ENCODE peak calls at places on chromosomes 3 and 15, in five cellular contexts. E is endothelial cell of umbilical vein, U is left ventricle myocardium inferior, B is hepatocyte, G is choroid plexus epithelial cell. H is an unnamed sample.

GRCh38 chr3:111667621-111668239 is 72.6 kb upstream of the ZBED2 start:
- DNase-seq in B (no peak), G (peak; percentile 75), E (peak; percentile 50), U (peak; percentile 19), H (peak; percentile 65)

GRCh38 chr3:119240101-119240581 is 537 bp downstream of the B4GALT4 start:
- DNase-seq in B (peak; percentile 74), E (no peak), G (peak; percentile 17), U (no peak), H (peak; percentile 72)

GRCh38 chr3:177279118-177279815 is 82.0 kb upstream of the TBL1XR1 start:
- DNase-seq in B (no peak), U (no peak), E (no peak), G (no peak), H (no peak)

GRCh38 chr15:72782993-72783562 is 480 bp downstream of the ADPGK start:
- DNase-seq in E (no peak), U (peak; percentile 55), B (no peak), G (peak; percentile 53), H (no peak)

GRCh38 chr3:127784865-127785710 is 37.2 kb downstream of the MGLL start:
- DNase-seq in B (no peak), E (no peak), G (no peak), U (no peak), H (no peak)

GRCh38 chr15:67833504-67834248 is 6.2 kb downstream of the RNU6-1 start:
- DNase-seq in U (no peak), G (peak; percentile 29), E (peak; percentile 47), B (peak; percentile 69), H (no peak)

GRCh38 chr15:75840659-75841058 is 2.6 kb upstream of the UBE2Q2 start:
- DNase-seq in U (no peak), G (peak; percentile 73), B (peak; percentile 75), E (peak; percentile 74), H (peak; percentile 33)

GRCh38 chr3:43468141-43468540 is 153.7 kb downstream of the ANO10 start:
- DNase-seq in G (peak; percentile 16), U (no peak), E (peak; percentile 61), B (no peak), H (no peak)

GRCh38 chr3:24495334-24495994 is 814 bp upstream of the THRB start:
- DNase-seq in U (peak; percentile 41), G (no peak), E (no peak), B (peak; percentile 74), H (peak; percentile 54)

GRCh38 chr3:127816783-127817182 is 5.5 kb downstream of the MGLL start:
- DNase-seq in U (no peak), B (no peak), E (no peak), G (no peak), H (no peak)

GRCh38 chr3:34995771-34996430 is 643.4 kb upstream of the ARPP21 start:
- DNase-seq in G (peak; percentile 17), U (no peak), E (no peak), B (no peak), H (no peak)

GRCh38 chr15:29094711-29095110 is 174.9 kb downstream of the NSMCE3 start:
- DNase-seq in B (no peak), E (no peak), G (no peak), U (no peak), H (no peak)

GRCh38 chr3:15332405-15333098 is at the start of gene SH3BP5:
- DNase-seq in U (peak; percentile 78), B (peak; percentile 92), G (peak; percentile 66), E (peak; percentile 68), H (peak; percentile 90)

GRCh38 chr3:9028134-9028533 is 64.9 kb upstream of the RAD18 start:
- DNase-seq in G (peak; percentile 83), E (peak; percentile 14), B (peak; percentile 64), U (peak; percentile 95), H (peak; percentile 79)

GRCh38 chr3:142129516-142130171 is 19.7 kb downstream of the TFDP2 start:
- DNase-seq in E (no peak), B (no peak), G (peak; percentile 10), U (no peak), H (no peak)

GRCh38 chr3:42129014-42129953 is 38.1 kb downstream of the TRAK1 start:
- DNase-seq in E (no peak), G (peak; percentile 59), B (peak; percentile 50), U (no peak), H (no peak)

GRCh38 chr3:42130007-42130328 is 38.8 kb downstream of the TRAK1 start:
- DNase-seq in E (no peak), G (no peak), B (no peak), U (no peak), H (no peak)

GRCh38 chr3:42123824-42124500 is 32.8 kb downstream of the TRAK1 start:
- DNase-seq in G (no peak), E (no peak), B (no peak), U (no peak), H (no peak)

GRCh38 chr3:42128526-42128925 is 37.4 kb downstream of the TRAK1 start:
- DNase-seq in U (no peak), B (no peak), G (no peak), E (no peak), H (no peak)

DNA sequence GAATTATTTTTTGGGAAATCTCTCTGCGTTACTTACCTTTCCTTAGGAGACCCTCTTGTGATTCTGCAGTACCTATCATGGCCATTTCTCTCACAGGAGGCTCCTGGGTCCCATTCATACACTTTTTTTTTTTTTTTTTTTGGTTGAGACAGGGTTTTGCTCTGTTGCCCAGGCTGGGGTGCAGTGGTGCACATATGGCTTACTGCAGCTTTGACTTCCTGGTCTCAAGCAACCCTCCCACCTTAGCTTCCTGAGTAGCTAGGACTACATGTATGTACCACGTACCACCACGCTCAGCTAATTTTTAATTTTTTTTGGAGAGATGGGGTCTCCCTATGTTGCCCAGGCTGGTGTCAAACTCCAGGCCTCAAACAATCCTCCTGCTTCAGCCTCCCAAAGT is 36.1 kb downstream of the TRAK1 start:
- DNase-seq in E (no peak), B (no peak), U (no peak), G (no peak), H (no peak)
- TF ChIP-seq CTCF in E (no peak), B (no peak), U (no peak), G (no peak), H (no peak)

GRCh38 chr3:40523781-40524180 is 979 bp upstream of the ZNF621 start:
- DNase-seq in U (no peak), B (no peak), E (peak; percentile 5), G (no peak), H (no peak)
- H3K4me3 ChIP-seq in U (peak overlapping the region; percentile 82), B (peak overlapping the region; percentile 64), E (no peak overlapping the region), G (no peak overlapping the region), H (no peak overlapping the region)

DNA sequence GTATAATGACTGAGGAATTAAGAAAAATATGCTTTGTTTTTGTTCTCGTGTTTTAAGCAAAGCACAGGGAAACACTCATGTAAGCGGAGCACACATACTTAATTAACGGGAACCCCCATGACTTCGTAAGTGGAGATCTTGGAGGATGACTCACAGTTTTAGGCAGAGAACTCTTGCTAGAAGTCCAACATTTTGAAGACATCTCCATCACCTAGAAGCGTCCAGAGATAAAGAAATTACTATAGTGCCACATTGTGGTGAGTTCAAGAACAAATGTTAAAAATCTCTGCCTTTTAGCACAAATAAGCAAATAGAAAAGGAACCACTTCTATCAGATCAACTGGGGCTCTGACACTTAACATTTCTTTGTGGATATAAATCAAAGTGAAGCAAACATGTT is 194.1 kb upstream of the ARHGEF26 start:
- DNase-seq in U (no peak), G (peak; percentile 63), E (peak; percentile 50), B (peak; percentile 38), H (no peak)
- TF ChIP-seq CTCF in U (no peak), G (peak; percentile 32), E (no peak), B (peak; percentile 48), H (no peak)

DNA sequence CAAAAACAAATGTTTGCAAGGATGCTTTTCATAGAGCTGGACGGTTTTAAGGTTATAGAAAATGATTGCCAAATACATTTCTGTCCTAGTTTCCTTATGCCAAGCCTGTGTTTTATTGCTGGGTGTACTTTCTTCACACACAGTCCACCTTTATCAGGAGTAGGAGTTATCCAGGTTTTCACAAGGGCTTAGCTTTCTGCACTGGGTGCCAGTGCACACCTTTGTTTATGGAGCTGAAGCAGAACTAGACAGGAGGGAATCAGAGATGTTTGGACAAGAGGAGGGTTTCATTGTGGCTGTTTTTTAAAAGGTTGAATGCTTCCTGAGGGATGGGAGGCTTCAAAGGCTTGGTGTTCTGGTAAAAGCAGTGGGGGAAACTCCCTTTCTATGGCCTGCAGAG is 29.5 kb upstream of the FAM3D start:
- DNase-seq in G (no peak), B (no peak), U (no peak), E (no peak), H (no peak)
- H3K4me3 ChIP-seq in G (no peak overlapping the region), B (no peak overlapping the region), U (no peak overlapping the region), E (no peak overlapping the region), H (no peak overlapping the region)

DNA sequence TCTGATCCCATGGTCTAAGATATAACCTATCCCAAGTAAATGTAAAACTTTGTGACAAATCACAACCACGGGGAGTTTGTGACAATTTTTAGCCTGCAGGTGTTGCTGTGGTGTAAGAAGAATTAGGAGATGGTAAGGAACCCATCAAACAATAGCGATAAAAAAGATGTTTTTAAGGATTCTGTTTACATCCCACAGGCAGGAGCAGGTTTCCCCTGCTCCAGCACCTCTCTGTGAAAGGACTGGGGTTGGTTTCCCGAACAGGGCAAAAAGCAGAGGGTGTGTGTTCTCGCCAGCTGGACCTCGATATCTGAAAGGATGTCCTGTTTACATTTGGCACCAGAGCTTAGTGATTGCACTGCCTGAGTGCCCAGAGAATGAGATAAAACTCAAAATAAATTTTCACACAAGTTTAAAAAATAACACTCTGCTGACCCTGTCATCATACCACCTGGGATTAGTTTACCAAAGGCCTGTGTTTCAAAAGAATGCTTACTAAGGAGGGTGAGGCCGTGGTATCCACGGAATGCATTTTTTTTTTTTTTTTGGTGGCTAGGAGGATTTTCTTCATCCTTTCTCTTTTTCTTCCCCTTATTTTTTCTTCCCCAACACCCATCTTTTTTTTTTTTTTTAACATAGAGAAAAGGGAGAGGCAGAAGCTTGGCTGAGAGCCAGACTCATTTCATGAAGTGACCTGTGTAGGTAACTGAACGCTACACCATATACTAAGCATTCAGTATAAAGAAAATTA is 151.8 kb upstream of the DPH6 start:
- DNase-seq in E (peak; percentile 97), U (no peak), B (peak; percentile 34), G (peak; percentile 87), H (no peak)
- TF ChIP-seq CTCF in E (peak; percentile 19), U (peak; percentile 38), B (no peak), G (peak; percentile 14), H (no peak)

DNA sequence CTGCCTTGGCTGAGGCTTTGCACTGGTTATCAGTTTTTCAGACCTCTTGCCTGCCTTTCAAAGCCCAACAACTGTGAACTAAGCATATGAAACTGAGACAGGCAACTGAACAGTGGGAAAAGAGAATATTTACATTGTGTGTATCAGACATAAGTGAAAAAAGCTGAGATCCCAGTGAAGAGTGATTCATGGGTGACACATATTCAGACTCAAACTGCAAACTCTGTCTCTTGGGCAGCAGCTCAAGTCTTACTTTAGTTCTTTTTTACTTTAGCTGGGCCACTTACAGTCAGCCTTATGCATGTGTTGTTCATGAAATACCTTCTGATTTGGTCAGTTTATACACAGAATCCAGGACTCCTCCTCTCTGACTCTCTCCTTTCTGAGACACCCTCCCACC is 19.2 kb downstream of the SUCLG2 start:
- DNase-seq in B (no peak), E (no peak), G (peak; percentile 80), U (no peak), H (no peak)
- H3K4me3 ChIP-seq in B (no peak overlapping the region), E (no peak overlapping the region), G (no peak overlapping the region), U (no peak overlapping the region), H (no peak overlapping the region)